ENCODE peak calls at places on chromosomes 1 and 21, in five cellular contexts. G is sigmoid colon, W is right lobe of liver, L is keratinocyte, S is left ventricle myocardium inferior. H is an unnamed sample. For H3K27me3, the result is how much of the 10 kb centered on the place peaks cover.

GRCh38 chr1:82392513-82392912 is 591.8 kb downstream of the ADGRL2 start:
- DNase-seq in L (no peak), S (no peak), W (no peak), G (no peak), H (no peak)

GRCh38 chr1:45304311-45305081 is 22.2 kb upstream of the HPDL start:
- DNase-seq in L (no peak), W (peak), S (no peak), G (peak), H (no peak)

GRCh38 chr1:69433073-69433472 is 134.6 kb upstream of the LRRC7 start:
- DNase-seq in G (no peak), W (no peak), L (peak), S (no peak), H (no peak)

GRCh38 chr1:156859523-156860112 is 701 bp upstream of the INSRR start:
- DNase-seq in W (no peak), S (no peak), L (no peak), G (no peak), H (no peak)

GRCh38 chr1:198880818-198881597 is 242.2 kb downstream of the PTPRC start:
- DNase-seq in W (no peak), S (no peak), L (peak), G (no peak), H (peak)

GRCh38 chr1:228073870-228074545 is 8.5 kb upstream of the ARF1 start:
- DNase-seq in G (peak), L (no peak), W (no peak), S (peak), H (no peak)

GRCh38 chr1:7293702-7294630 is 477.1 kb upstream of the VAMP3 start:
- DNase-seq in G (no peak), W (no peak), S (no peak), L (no peak), H (no peak)

GRCh38 chr1:94101613-94101940 is 19.4 kb downstream of the ABCA4 start:
- DNase-seq in L (peak), S (no peak), W (no peak), G (no peak), H (no peak)

GRCh38 chr1:248873993-248874671 is 15.2 kb upstream of the ZNF692 start:
- DNase-seq in G (peak), S (peak), W (peak), L (peak), H (no peak)

GRCh38 chr1:163069142-163069541 is at the start of gene RGS4:
- DNase-seq in W (no peak), G (peak), L (no peak), S (peak), H (peak)

GRCh38 chr1:7447736-7448135 is 323.4 kb upstream of the VAMP3 start:
- DNase-seq in S (no peak), L (no peak), G (no peak), W (no peak), H (no peak)

GRCh38 chr1:227788279-227789041 is 27.0 kb upstream of the PRSS38 start:
- DNase-seq in L (no peak), W (peak), G (peak), S (no peak), H (no peak)

GRCh38 chr1:55107111-55107510 is 67.8 kb downstream of the PCSK9 start:
- DNase-seq in L (no peak), G (no peak), S (no peak), W (no peak), H (no peak)

GRCh38 chr1:95742591-95743089 is 508.6 kb downstream of the RWDD3 start:
- DNase-seq in L (peak), G (no peak), W (no peak), S (peak), H (peak)

GRCh38 chr1:119099775-119100174 is 40.7 kb downstream of the WARS2 start:
- DNase-seq in G (no peak), W (no peak), L (no peak), S (no peak), H (no peak)

GRCh38 chr1:16183157-16183556 is 27.3 kb upstream of the EPHA2 start:
- DNase-seq in G (peak), S (no peak), W (no peak), L (no peak), H (no peak)

GRCh38 chr1:186175588-186175987 is 199.5 kb downstream of the TPR start:
- DNase-seq in W (no peak), G (no peak), S (no peak), L (no peak), H (no peak)

GRCh38 chr1:54404939-54405880 is 984 bp downstream of the SSBP3 start:
- DNase-seq in L (no peak), W (peak), G (no peak), S (peak), H (no peak)

GRCh38 chr1:202618387-202619022 is 91.7 kb downstream of the SYT2 start:
- DNase-seq in W (no peak), G (no peak), L (no peak), S (no peak), H (peak)

GRCh38 chr1:150695561-150695960 is 1.4 kb downstream of the GOLPH3L start:
- DNase-seq in W (no peak), S (no peak), G (no peak), L (no peak), H (no peak)

GRCh38 chr21:38123626-38124025 is 133.2 kb upstream of the KCNJ15 start:
- DNase-seq in G (no peak), S (no peak), W (no peak), L (no peak), H (no peak)

GRCh38 chr1:169367096-169367685 is 406 bp downstream of the NME7 start:
- DNase-seq in W (no peak), S (no peak), G (no peak), L (no peak), H (no peak)

GRCh38 chr1:232893481-232894313 is 56.7 kb upstream of the NTPCR start:
- DNase-seq in S (no peak), W (no peak), G (no peak), L (no peak), H (no peak)

GRCh38 chr1:235995511-235995910 is 69.4 kb downstream of the NID1 start:
- DNase-seq in L (no peak), G (no peak), W (no peak), S (no peak), H (no peak)

GRCh38 chr1:214898154-214898553 is 184.4 kb upstream of the KCNK2 start:
- DNase-seq in G (no peak), S (no peak), L (no peak), W (no peak), H (no peak)

GRCh38 chr1:194292912-194293311 is 1106.5 kb upstream of the B3GALT2 start:
- DNase-seq in S (no peak), W (no peak), G (no peak), L (no peak), H (no peak)

GRCh38 chr1:94705755-94706154 is 114.4 kb upstream of the SLC44A3 start:
- DNase-seq in W (no peak), G (no peak), S (no peak), L (no peak), H (no peak)

GRCh38 chr1:21620461-21620860 is 48.7 kb downstream of the RAP1GAP start:
- DNase-seq in W (peak), S (no peak), L (no peak), G (no peak), H (no peak)

GRCh38 chr1:156814571-156815260 is 1.9 kb downstream of the SH2D2A start:
- DNase-seq in G (no peak), L (no peak), S (no peak), W (no peak), H (no peak)

GRCh38 chr1:975896-976683 is 5.8 kb downstream of the PERM1 start:
- DNase-seq in W (peak), L (no peak), G (no peak), S (no peak), H (no peak)

GRCh38 chr1:235206533-235207201 is 45.6 kb upstream of the RBM34 start:
- DNase-seq in S (no peak), W (no peak), G (no peak), L (no peak), H (peak)

GRCh38 chr1:89044970-89045695 is 19.9 kb downstream of the GBP1 start:
- DNase-seq in L (no peak), W (no peak), G (no peak), S (no peak), H (no peak)

GRCh38 chr1:41776896-41777431 is 141.8 kb downstream of the HIVEP3 start:
- DNase-seq in W (peak), G (no peak), S (no peak), L (no peak), H (no peak)

GRCh38 chr1:21651214-21652042 is 17.7 kb downstream of the RAP1GAP start:
- DNase-seq in W (peak), S (no peak), L (no peak), G (no peak), H (no peak)

GRCh38 chr1:243447844-243448243 is 192.0 kb downstream of the SDCCAG8 start:
- DNase-seq in W (no peak), S (no peak), G (no peak), L (no peak), H (no peak)

GRCh38 chr21:34936299-34936698 is 112.8 kb downstream of the RUNX1 start:
- DNase-seq in S (no peak), L (no peak), W (no peak), G (no peak), H (no peak)

GRCh38 chr1:21161842-21162241 is 14.9 kb downstream of the EIF4G3 start:
- DNase-seq in W (no peak), S (no peak), G (no peak), L (no peak), H (no peak)

GRCh38 chr1:225712391-225712790 is 59.5 kb upstream of the ENAH start:
- DNase-seq in S (no peak), G (no peak), L (no peak), W (no peak), H (no peak)

GRCh38 chr1:18646776-18647410 is 16.2 kb downstream of the PAX7 start:
- DNase-seq in L (no peak), S (no peak), W (no peak), G (no peak), H (no peak)

GRCh38 chr1:18652791-18653190 is 22.1 kb downstream of the PAX7 start:
- DNase-seq in W (no peak), S (no peak), G (no peak), L (no peak), H (no peak)

GRCh38 chr1:18647681-18648214 is 17.1 kb downstream of the PAX7 start:
- DNase-seq in L (no peak), S (no peak), W (no peak), G (no peak), H (no peak)

GRCh38 chr1:18651727-18652126 is 21.1 kb downstream of the PAX7 start:
- DNase-seq in L (no peak), W (no peak), S (no peak), G (no peak), H (no peak)

DNA sequence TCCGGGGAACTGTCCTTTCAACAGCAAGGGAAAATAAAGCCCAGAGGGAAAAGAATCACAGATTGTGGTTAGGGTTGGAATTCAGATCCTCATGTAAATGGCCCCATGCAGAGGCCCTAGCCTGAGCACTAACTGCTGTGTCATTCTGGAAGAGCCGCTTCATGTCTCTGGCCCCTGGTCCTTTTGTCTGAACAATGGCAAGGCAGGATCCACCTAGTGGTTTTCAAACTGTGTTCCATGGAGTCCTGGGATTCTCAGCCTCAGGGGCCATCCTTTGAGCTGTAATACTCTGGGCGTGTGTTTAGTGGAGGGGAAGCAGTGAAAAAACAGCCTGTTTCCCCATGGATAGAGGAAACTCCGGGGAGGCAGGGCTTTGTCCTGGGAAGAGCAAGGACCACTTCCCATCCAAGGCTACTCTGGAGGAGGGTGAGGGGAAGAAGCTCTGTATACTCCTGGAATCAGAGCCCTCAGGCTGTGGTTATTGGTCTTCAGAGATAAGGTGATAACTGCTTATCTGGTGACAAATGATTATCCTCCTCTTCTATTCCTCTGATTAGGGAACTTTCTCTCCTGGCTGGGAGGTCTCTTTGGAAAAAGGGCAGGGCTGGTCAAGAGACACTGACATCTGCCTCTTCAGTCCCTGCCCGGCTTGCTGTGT is 19.2 kb downstream of the PAX7 start:
- DNase-seq in G (no peak), W (no peak), S (no peak), L (no peak), H (no peak)
- H3K27me3 ChIP-seq in G (half or more), W (under half), S (half or more), L (half or more), H (half or more)

GRCh38 chr1:53172751-53173498 is 23.7 kb upstream of the CPT2 start:
- DNase-seq in L (no peak), S (no peak), G (no peak), W (no peak), H (no peak)
- TF ChIP-seq CTCF in L (no peak), S (peak), G (no peak), W (peak), H (no peak)

DNA sequence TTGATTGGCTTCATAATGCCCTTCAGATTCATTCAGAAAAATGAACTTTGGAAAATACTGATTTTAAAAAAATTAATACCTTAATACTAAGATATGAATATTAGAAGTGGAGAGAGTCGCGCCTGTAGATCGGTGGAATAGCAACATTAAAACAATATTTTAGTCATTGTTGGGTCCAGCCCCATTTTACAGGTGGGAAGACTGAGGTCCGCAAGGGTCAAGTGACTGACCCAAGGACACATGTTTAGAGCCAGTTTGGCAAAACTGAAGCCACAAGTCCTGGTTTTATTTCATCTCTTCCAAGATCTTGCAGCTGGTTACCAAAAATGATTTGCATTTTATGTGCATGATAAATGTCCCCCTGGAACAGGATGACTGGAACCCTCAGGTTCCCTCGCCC is 113.6 kb upstream of the TMEM51 start:
- DNase-seq in G (no peak), W (no peak), L (no peak), S (no peak), H (no peak)
- H3K4me3 ChIP-seq in G (no peak), W (no peak), L (no peak), S (no peak), H (no peak)

GRCh38 chr1:50421366-50421748 is 1.9 kb downstream of the DMRTA2 start:
- DNase-seq in G (no peak), L (no peak), S (no peak), W (no peak), H (no peak)
- H3K27me3 ChIP-seq in G (half or more), L (half or more), S (half or more), W (half or more), H (half or more)

H was measured in kidney epithelial cell.